ENCODE peak calls at places on chromosomes 6 and 20, in five cellular contexts. D is aorta; E is astrocyte of the spinal cord; O is HL-60; Y is CD8-positive, alpha-beta memory T cell. W is an unnamed sample.
A peak's percentile ranks its signal among the peaks of the same experiment; 100 is the strongest.

GRCh38 chr6:12490904-12491571 is 200.9 kb downstream of the EDN1 start:
- DNase-seq in E (peak; percentile 92), O (no peak), Y (no peak), D (peak; percentile 75), W (peak; percentile 95)

GRCh38 chr6:2714359-2714895 is 36.3 kb downstream of the MYLK4 start:
- DNase-seq in E (peak; percentile 94), O (no peak), D (no peak), Y (no peak), W (peak; percentile 95)

GRCh38 chr6:154350293-154350692 is 6.3 kb downstream of the IPCEF1 start:
- DNase-seq in E (peak; percentile 43), Y (no peak), O (no peak), D (no peak), W (peak; percentile 22)

GRCh38 chr20:25540273-25540672 is 45.1 kb downstream of the NINL start:
- DNase-seq in D (no peak), Y (no peak), O (no peak), E (peak; percentile 20), W (peak; percentile 23)

GRCh38 chr6:148831064-148831463 is 84.2 kb downstream of the UST start:
- DNase-seq in E (no peak), Y (peak; percentile 16), D (no peak), O (no peak), W (peak; percentile 13)

GRCh38 chr6:97594834-97595233 is 311.8 kb upstream of the MMS22L start:
- DNase-seq in E (peak; percentile 62), O (no peak), Y (no peak), D (no peak), W (peak; percentile 1)

GRCh38 chr6:125019873-125020272 is 57.6 kb downstream of the RNF217 start:
- DNase-seq in E (no peak), D (no peak), O (no peak), Y (no peak), W (no peak)

GRCh38 chr6:16386056-16386455 is 147.7 kb downstream of the GMPR start:
- DNase-seq in Y (no peak), O (no peak), D (no peak), E (no peak), W (no peak)

GRCh38 chr6:25816252-25816651 is 15.6 kb downstream of the SLC17A1 start:
- DNase-seq in D (no peak), O (no peak), Y (no peak), E (no peak), W (no peak)

GRCh38 chr6:161228911-161229591 is 44.8 kb downstream of the AGPAT4 start:
- DNase-seq in D (no peak), E (peak; percentile 91), O (no peak), Y (no peak), W (peak; percentile 81)

GRCh38 chr6:1864496-1864895 is 254.8 kb downstream of the FOXC1 start:
- DNase-seq in O (no peak), D (no peak), E (no peak), Y (no peak), W (peak; percentile 21)

GRCh38 chr6:12010635-12011275 is 1.4 kb upstream of the HIVEP1 start:
- DNase-seq in D (peak; percentile 82), E (no peak), O (peak; percentile 64), Y (no peak), W (no peak)

GRCh38 chr20:38880952-38881735 is 45.1 kb upstream of the FAM83D start:
- DNase-seq in O (no peak), E (no peak), D (no peak), Y (no peak), W (peak; percentile 10)

GRCh38 chr6:149261364-149261763 is 56.1 kb upstream of the TAB2 start:
- DNase-seq in O (no peak), Y (no peak), D (no peak), E (no peak), W (no peak)

GRCh38 chr20:1330075-1330830 is 1.3 kb upstream of the SDCBP2 start:
- DNase-seq in D (no peak), Y (no peak), E (no peak), O (no peak), W (no peak)